ENCODE peak calls at places on chromosomes 7 and 10, in four cellular contexts. E, P, U and Z are unnamed samples.

GRCh38 chr7:137847418-137848050 is 760 bp upstream of the DGKI start:
- DNase-seq in P (no peak), U (no peak), E (no peak), Z (no peak)

GRCh38 chr10:21495002-21495685 is 30.3 kb downstream of the SKIDA1 start:
- DNase-seq in U (no peak), P (no peak), E (no peak), Z (no peak)

GRCh38 chr7:35536396-35536826 is 158.5 kb downstream of the HERPUD2 start:
- DNase-seq in E (no peak), U (no peak), P (no peak), Z (no peak)

GRCh38 chr7:55304363-55304762 is 60.8 kb upstream of the LANCL2 start:
- DNase-seq in E (no peak), P (no peak), U (no peak), Z (no peak)

GRCh38 chr10:45673074-45673628 is 579 bp upstream of the ZFAND4 start:
- DNase-seq in E (no peak), P (no peak), U (peak; percentile 15), Z (no peak)

GRCh38 chr10:131431978-131432690 is 120.6 kb upstream of the TCERG1L start:
- DNase-seq in P (no peak), E (no peak), U (no peak), Z (no peak)

GRCh38 chr10:121188005-121188404 is 336.8 kb downstream of the WDR11 start:
- DNase-seq in E (no peak), P (no peak), U (no peak), Z (peak; percentile 42)

GRCh38 chr10:111498560-111498959 is 421.7 kb downstream of the ADRA2A start:
- DNase-seq in E (no peak), U (no peak), P (no peak), Z (no peak)

GRCh38 chr7:133535308-133535707 is 282.4 kb downstream of the EXOC4 start:
- DNase-seq in U (no peak), E (no peak), P (no peak), Z (no peak)

GRCh38 chr7:128160296-128160695 is 80.8 kb upstream of the LEP start:
- DNase-seq in E (no peak), P (no peak), U (no peak), Z (no peak)

GRCh38 chr10:88219753-88220152 is 356.3 kb downstream of the PTEN start:
- DNase-seq in P (no peak), U (no peak), E (no peak), Z (no peak)

GRCh38 chr10:4635883-4636282 is 190.1 kb upstream of the AKR1E2 start:
- DNase-seq in U (no peak), P (no peak), E (no peak), Z (no peak)

GRCh38 chr7:5677538-5678294 is 103.7 kb downstream of the RNF216 start:
- DNase-seq in U (peak; percentile 63), E (peak; percentile 75), P (no peak), Z (peak; percentile 66)

GRCh38 chr7:48875300-48875916 is 48.9 kb upstream of the CDC14C start:
- DNase-seq in U (peak; percentile 37), E (no peak), P (no peak), Z (peak; percentile 25)

GRCh38 chr10:133403359-133403758 is 9.4 kb downstream of the MTG1 start:
- DNase-seq in U (no peak), P (no peak), E (no peak), Z (no peak)

GRCh38 chr7:142956951-142957623 is 5.1 kb downstream of the KEL start:
- DNase-seq in U (no peak), P (no peak), E (no peak), Z (no peak)

GRCh38 chr7:140316165-140316661 is 82.1 kb downstream of the SLC37A3 start:
- DNase-seq in U (peak; percentile 40), P (no peak), E (peak; percentile 85), Z (peak; percentile 85)

GRCh38 chr10:5550621-5551530 is 26.1 kb downstream of the CALML3 start:
- DNase-seq in P (no peak), U (no peak), E (no peak), Z (no peak)

GRCh38 chr10:30062090-30062489 is 2.7 kb upstream of the JCAD start:
- DNase-seq in P (no peak), E (peak; percentile 78), U (no peak), Z (no peak)

GRCh38 chr7:1535695-1536094 is 5.2 kb downstream of the MAFK start:
- DNase-seq in E (no peak), P (no peak), U (peak; percentile 13), Z (no peak)

GRCh38 chr7:92244803-92245486 is 769 bp downstream of the KRIT1 start:
- DNase-seq in E (peak; percentile 29), P (no peak), U (no peak), Z (no peak)

GRCh38 chr10:31522820-31523219 is 203.8 kb downstream of the ZEB1 start:
- DNase-seq in U (no peak), P (no peak), E (no peak), Z (no peak)